ENCODE peak calls at places on chromosomes 3 and 15, in five cellular contexts. W is HepG2; U is stimulated activated CD4-positive, alpha-beta T cell treated with anti-CD3 and anti-CD28 coated beads, Interleukin-12 subunit alpha, Interleukin-12 subunit beta, amount 100 ng/mL, for 24 hours; N is right lobe of liver; M is left lobe of liver. D is an unnamed sample.

GRCh38 chr3:10635446-10636076 is 130.2 kb upstream of the ATP2B2 start:
- DNase-seq in W (no peak), M (peak; percentile 8), U (no peak), N (peak; percentile 30), D (no peak)

GRCh38 chr15:62112616-62113593 is 46.1 kb downstream of the C2CD4A start:
- DNase-seq in U (no peak), W (peak; percentile 66), M (peak; percentile 59), N (peak; percentile 63), D (peak; percentile 87)

GRCh38 chr3:158845748-158846350 is 44.0 kb downstream of the MFSD1 start:
- DNase-seq in W (peak; percentile 41), N (no peak), M (no peak), U (no peak), D (peak; percentile 48)

GRCh38 chr3:82495655-82496054 is 734.2 kb upstream of the GBE1 start:
- DNase-seq in N (no peak), W (no peak), U (no peak), M (no peak), D (no peak)

GRCh38 chr15:98582900-98583554 is 65.3 kb upstream of the IGF1R start:
- DNase-seq in U (no peak), W (no peak), M (no peak), N (no peak), D (no peak)

GRCh38 chr3:62614527-62614926 is 241.2 kb upstream of the FEZF2 start:
- DNase-seq in U (no peak), W (no peak), N (no peak), M (no peak), D (no peak)

GRCh38 chr15:64430000-64430735 is 30.2 kb upstream of the ZNF609 start:
- DNase-seq in M (no peak), U (no peak), W (no peak), N (no peak), D (peak; percentile 98)

GRCh38 chr3:140216249-140216648 is 281.3 kb downstream of the CLSTN2 start:
- DNase-seq in M (no peak), W (no peak), N (no peak), U (no peak), D (peak; percentile 13)

GRCh38 chr3:134312873-134313838 is 61.1 kb downstream of the AMOTL2 start:
- DNase-seq in W (peak; percentile 62), M (peak; percentile 87), N (peak; percentile 85), U (no peak), D (peak; percentile 87)

GRCh38 chr3:160400048-160400630 is 689 bp downstream of the SMC4 start:
- DNase-seq in M (peak; percentile 68), W (peak; percentile 13), N (peak; percentile 70), U (peak; percentile 18), D (peak; percentile 74)

GRCh38 chr3:188021041-188021440 is 132.9 kb upstream of the LPP start:
- DNase-seq in U (no peak), N (no peak), W (no peak), M (no peak), D (peak; percentile 41)

GRCh38 chr3:196920733-196921132 is 21.6 kb downstream of the NCBP2 start:
- DNase-seq in N (no peak), W (no peak), U (no peak), M (no peak), D (no peak)

GRCh38 chr15:85453144-85453872 is 72.9 kb downstream of the AKAP13 start:
- DNase-seq in M (no peak), N (no peak), W (no peak), U (no peak), D (peak; percentile 34)

GRCh38 chr3:10255835-10256234 is 7.6 kb downstream of the TATDN2 start:
- DNase-seq in W (no peak), M (no peak), U (no peak), N (no peak), D (no peak)

GRCh38 chr15:86743283-86743903 is 663.7 kb downstream of the AGBL1 start:
- DNase-seq in M (no peak), U (peak; percentile 59), N (no peak), W (peak; percentile 1), D (no peak)

GRCh38 chr15:81909229-81910087 is 136.4 kb downstream of the MEX3B start:
- DNase-seq in W (no peak), U (no peak), N (no peak), M (no peak), D (no peak)

GRCh38 chr3:152193673-152194267 is 75.0 kb upstream of the MBNL1 start:
- DNase-seq in U (no peak), M (no peak), N (no peak), W (no peak), D (no peak)

GRCh38 chr3:53680026-53680425 is 166.2 kb downstream of the CHDH start:
- DNase-seq in U (no peak), W (no peak), N (no peak), M (no peak), D (peak; percentile 21)

GRCh38 chr3:194104041-194104751 is 31.8 kb upstream of the HES1 start:
- DNase-seq in N (no peak), M (no peak), W (no peak), U (no peak), D (no peak)

GRCh38 chr15:100116416-100117190 is 225.2 kb downstream of the ADAMTS17 start:
- DNase-seq in W (no peak), U (no peak), N (no peak), M (no peak), D (no peak)

GRCh38 chr3:46609074-46609735 is 3.1 kb upstream of the FAM240A start:
- DNase-seq in N (no peak), M (peak; percentile 42), U (no peak), W (no peak), D (no peak)

GRCh38 chr15:84634228-84634837 is 19.8 kb downstream of the WDR73 start:
- DNase-seq in N (no peak), U (no peak), W (no peak), M (no peak), D (no peak)

GRCh38 chr3:32340039-32340438 is 51.6 kb upstream of the CMTM7 start:
- DNase-seq in M (peak; percentile 61), U (no peak), W (peak; percentile 80), N (peak; percentile 58), D (peak; percentile 84)

GRCh38 chr3:48881652-48882114 is 17.0 kb downstream of the SLC25A20 start:
- DNase-seq in N (peak; percentile 62), W (no peak), U (no peak), M (peak; percentile 54), D (no peak)

GRCh38 chr3:193970773-193971206 is 165.2 kb upstream of the HES1 start:
- DNase-seq in M (no peak), N (no peak), U (no peak), W (peak; percentile 22), D (peak; percentile 36)

GRCh38 chr3:160704006-160704405 is 27.0 kb downstream of the ARL14 start:
- DNase-seq in W (no peak), M (no peak), N (no peak), U (no peak), D (peak; percentile 35)

GRCh38 chr3:8443829-8444791 is 57.5 kb upstream of the LMCD1 start:
- DNase-seq in U (no peak), M (peak; percentile 94), N (peak; percentile 95), W (peak; percentile 99), D (peak; percentile 100)

GRCh38 chr3:115245899-115246298 is 98.8 kb upstream of the ZBTB20 start:
- DNase-seq in W (no peak), U (no peak), N (no peak), M (no peak), D (peak; percentile 23)

GRCh38 chr15:83061680-83062079 is 5.4 kb downstream of the BTBD1 start:
- DNase-seq in M (no peak), N (no peak), U (no peak), W (no peak), D (peak; percentile 15)

D was measured in choroid plexus epithelial cell.